ENCODE peak calls at places on chromosomes 2 and 18, in four cellular contexts. One of them, this sample, is unnamed.
A peak's percentile ranks its signal among the peaks of the same experiment; 100 is the strongest.

GRCh38 chr2:218605438-218605837 is 2.3 kb upstream of the PLCD4 start:
- DNase-seq in kidney: no peak
- DNase-seq in nephron progenitor cell: no peak
- DNase-seq in cardiac muscle cell: peak; percentile 24
- DNase-seq in this sample: no peak

GRCh38 chr2:48532824-48533223 is 2.9 kb downstream of the STON1 start:
- DNase-seq in kidney: no peak
- DNase-seq in cardiac muscle cell: no peak
- DNase-seq in nephron progenitor cell: no peak
- DNase-seq in this sample: no peak

GRCh38 chr2:84880645-84881521 is at the start of gene TRABD2A:
- DNase-seq in nephron progenitor cell: peak; percentile 47
- DNase-seq in cardiac muscle cell: no peak
- DNase-seq in kidney: peak; percentile 80
- DNase-seq in this sample: peak; percentile 37

GRCh38 chr18:79943608-79944125 is 7.8 kb downstream of the SLC66A2 start:
- DNase-seq in kidney: peak; percentile 67
- DNase-seq in cardiac muscle cell: no peak
- DNase-seq in nephron progenitor cell: no peak
- DNase-seq in this sample: no peak

GRCh38 chr2:98524168-98524567 is 79.5 kb downstream of the INPP4A start:
- DNase-seq in cardiac muscle cell: peak; percentile 71
- DNase-seq in kidney: no peak
- DNase-seq in nephron progenitor cell: no peak
- DNase-seq in this sample: no peak

GRCh38 chr18:67520276-67521035 is 3.9 kb upstream of the DSEL start:
- DNase-seq in kidney: no peak
- DNase-seq in cardiac muscle cell: peak; percentile 93
- DNase-seq in nephron progenitor cell: no peak
- DNase-seq in this sample: no peak

GRCh38 chr2:224147174-224147573 is 108.1 kb upstream of the SERPINE2 start:
- DNase-seq in nephron progenitor cell: no peak
- DNase-seq in cardiac muscle cell: no peak
- DNase-seq in kidney: no peak
- DNase-seq in this sample: no peak

GRCh38 chr2:85579266-85579935 is 2.0 kb downstream of the VAMP8 start:
- DNase-seq in nephron progenitor cell: no peak
- DNase-seq in kidney: no peak
- DNase-seq in cardiac muscle cell: no peak
- DNase-seq in this sample: no peak

GRCh38 chr2:43764086-43764710 is 9.6 kb upstream of the DYNC2LI1 start:
- DNase-seq in kidney: no peak
- DNase-seq in cardiac muscle cell: no peak
- DNase-seq in nephron progenitor cell: no peak
- DNase-seq in this sample: no peak

GRCh38 chr2:68556384-68556783 is 87.0 kb upstream of the PROKR1 start:
- DNase-seq in nephron progenitor cell: no peak
- DNase-seq in kidney: no peak
- DNase-seq in cardiac muscle cell: no peak
- DNase-seq in this sample: no peak

GRCh38 chr18:13539050-13539449 is 187.3 kb downstream of the FAM210A start:
- DNase-seq in cardiac muscle cell: no peak
- DNase-seq in nephron progenitor cell: no peak
- DNase-seq in kidney: no peak
- DNase-seq in this sample: no peak

GRCh38 chr18:12057419-12058039 is 36.1 kb upstream of the ANKRD62 start:
- DNase-seq in nephron progenitor cell: no peak
- DNase-seq in cardiac muscle cell: no peak
- DNase-seq in kidney: no peak
- DNase-seq in this sample: no peak

GRCh38 chr2:216918088-216918680 is 58.3 kb upstream of the TNP1 start:
- DNase-seq in nephron progenitor cell: no peak
- DNase-seq in cardiac muscle cell: peak; percentile 41
- DNase-seq in kidney: no peak
- DNase-seq in this sample: no peak

GRCh38 chr2:96150007-96150406 is 4.8 kb upstream of the DUSP2 start:
- DNase-seq in cardiac muscle cell: no peak
- DNase-seq in nephron progenitor cell: no peak
- DNase-seq in kidney: no peak
- DNase-seq in this sample: no peak

GRCh38 chr2:74020717-74021406 is 36.2 kb downstream of the TET3 start:
- DNase-seq in cardiac muscle cell: no peak
- DNase-seq in nephron progenitor cell: no peak
- DNase-seq in kidney: no peak
- DNase-seq in this sample: no peak

GRCh38 chr2:95122197-95122551 is 566 bp upstream of the MRPS5 start:
- DNase-seq in cardiac muscle cell: no peak
- DNase-seq in kidney: no peak
- DNase-seq in nephron progenitor cell: no peak
- DNase-seq in this sample: no peak

GRCh38 chr2:95121150-95121494 is 486 bp downstream of the MRPS5 start:
- DNase-seq in cardiac muscle cell: peak; percentile 27
- DNase-seq in nephron progenitor cell: no peak
- DNase-seq in kidney: no peak
- DNase-seq in this sample: no peak

DNA sequence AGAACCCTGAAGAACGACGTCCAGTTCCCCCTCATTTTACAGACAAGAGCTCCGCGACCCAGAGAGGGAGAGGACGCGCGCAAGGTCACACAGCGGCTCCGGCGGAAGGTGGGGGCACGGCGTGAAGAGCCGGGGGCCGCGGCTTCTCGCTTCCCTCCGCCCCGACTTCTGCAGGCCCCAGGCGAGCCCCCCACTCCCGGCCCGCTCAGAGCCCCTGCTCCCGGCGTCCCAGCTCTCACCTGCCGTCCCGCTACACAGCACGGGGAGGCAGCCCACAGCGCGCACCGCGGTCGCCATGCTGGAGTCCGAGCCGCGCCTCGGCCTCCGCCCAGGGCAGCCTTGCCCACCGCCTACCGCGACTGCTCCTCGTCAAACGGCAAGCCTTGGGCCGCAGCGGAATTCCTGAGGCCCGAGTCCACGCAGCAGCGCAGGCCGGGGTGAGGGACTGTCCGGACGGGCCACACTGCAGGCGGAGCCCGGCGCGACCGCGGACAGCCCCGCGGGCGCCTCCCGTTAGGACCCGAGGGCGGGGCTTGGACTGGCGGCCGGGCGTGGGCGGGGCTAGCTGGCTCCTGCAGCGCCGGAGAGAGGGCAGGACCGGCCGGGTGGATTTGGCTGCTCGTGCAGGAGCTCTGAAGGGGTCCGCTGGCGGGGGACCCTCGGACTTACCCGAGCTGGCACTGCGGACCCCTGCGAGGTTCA is at the start of gene MRPS5:
- DNase-seq in kidney: peak; percentile 95
- DNase-seq in nephron progenitor cell: peak; percentile 96
- DNase-seq in cardiac muscle cell: peak; percentile 76
- DNase-seq in this sample: peak; percentile 88
- TF ChIP-seq CTCF in kidney: no peak
- TF ChIP-seq CTCF in nephron progenitor cell: no peak
- TF ChIP-seq CTCF in cardiac muscle cell: peak; percentile 4
- TF ChIP-seq CTCF in this sample: no peak

DNA sequence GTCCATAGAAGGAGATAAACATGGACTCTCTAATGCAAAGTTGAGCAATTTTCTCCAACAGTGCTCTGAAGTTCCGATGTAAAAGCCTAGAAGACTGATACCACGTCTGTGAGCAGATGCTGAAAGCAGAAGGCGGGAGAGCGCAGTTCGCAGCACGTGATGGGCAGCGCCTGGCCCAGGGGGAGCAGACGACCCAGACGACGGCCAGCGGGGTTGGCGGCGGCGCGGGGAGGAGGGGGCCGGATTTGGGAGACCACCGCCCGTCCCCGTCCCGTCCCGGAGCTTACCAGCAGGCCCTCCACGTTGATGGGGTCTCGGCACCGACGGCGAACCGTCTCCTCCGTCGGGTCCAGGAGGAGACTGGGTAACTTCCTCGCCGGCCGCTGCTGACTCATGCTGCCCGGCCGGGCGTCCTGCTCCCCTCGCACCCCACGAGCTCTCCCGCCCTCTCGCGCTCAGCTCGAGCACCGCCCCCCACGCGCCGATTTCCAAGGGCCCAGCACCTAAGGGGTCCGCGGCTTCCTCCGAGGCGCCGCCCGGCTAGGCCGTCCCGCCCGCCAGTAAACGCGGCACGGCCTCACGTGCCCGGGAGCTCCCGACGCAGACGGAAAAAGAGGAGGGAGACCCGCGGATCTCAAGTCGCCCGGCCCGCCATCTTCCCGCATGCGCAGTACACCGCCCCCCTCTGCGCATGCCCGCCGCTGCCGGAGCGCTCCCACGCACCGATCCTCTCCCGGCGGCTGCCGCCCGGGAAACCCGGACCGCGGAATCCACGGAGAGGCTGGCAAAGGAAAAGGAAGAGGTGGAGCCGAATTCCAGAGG is at the start of gene E2F6:
- DNase-seq in kidney: peak; percentile 97
- DNase-seq in nephron progenitor cell: peak; percentile 95
- DNase-seq in cardiac muscle cell: peak; percentile 96
- DNase-seq in this sample: peak; percentile 98
- TF ChIP-seq CTCF in kidney: no peak
- TF ChIP-seq CTCF in nephron progenitor cell: no peak
- TF ChIP-seq CTCF in cardiac muscle cell: no peak
- TF ChIP-seq CTCF in this sample: no peak

DNA sequence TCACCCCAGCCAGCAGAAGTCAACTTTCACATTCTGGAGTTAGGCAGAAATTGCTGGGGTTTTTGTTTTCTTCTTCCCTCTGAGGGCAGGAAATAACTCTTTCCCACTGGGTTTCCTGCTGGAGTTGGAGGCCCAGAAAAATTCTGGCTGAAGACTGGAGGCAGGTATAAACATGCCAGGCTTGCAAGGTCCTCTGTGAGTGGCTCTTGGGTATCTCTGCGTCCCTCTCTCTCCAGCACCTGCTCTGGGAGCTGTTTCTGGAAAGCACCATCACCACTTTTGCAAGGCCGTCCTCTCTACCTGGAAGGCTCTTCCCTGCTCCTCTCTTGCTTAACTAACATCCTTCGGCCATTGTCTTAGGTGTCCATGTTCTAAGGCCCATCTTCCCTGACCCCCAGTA is 91.0 kb downstream of the MCFD2 start:
- DNase-seq in kidney: no peak
- DNase-seq in nephron progenitor cell: no peak
- DNase-seq in cardiac muscle cell: no peak
- DNase-seq in this sample: no peak
- TF ChIP-seq CTCF in kidney: no peak
- TF ChIP-seq CTCF in nephron progenitor cell: no peak
- TF ChIP-seq CTCF in cardiac muscle cell: no peak
- TF ChIP-seq CTCF in this sample: no peak

DNA sequence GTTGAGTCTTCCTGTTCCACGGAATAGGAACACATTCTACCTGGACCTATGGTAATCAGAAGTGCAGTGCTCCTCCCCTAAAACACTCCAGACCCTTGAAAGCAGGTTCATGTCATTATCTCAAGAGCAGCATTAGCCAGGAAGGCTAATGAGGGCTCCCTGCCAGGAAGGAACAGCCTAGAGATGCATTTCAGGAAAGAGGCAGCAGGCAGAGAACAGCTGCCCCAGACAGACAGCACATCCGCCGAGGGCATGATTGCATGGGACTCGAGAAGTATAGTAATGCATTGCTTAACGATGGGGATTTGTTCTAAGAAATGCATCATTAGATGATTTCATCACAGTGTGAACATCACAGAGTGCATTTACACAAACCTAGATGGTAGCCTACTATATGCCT is 171.5 kb downstream of the ALK start:
- DNase-seq in kidney: no peak
- DNase-seq in cardiac muscle cell: no peak
- DNase-seq in nephron progenitor cell: no peak
- DNase-seq in this sample: no peak
- TF ChIP-seq CTCF in kidney: no peak
- TF ChIP-seq CTCF in cardiac muscle cell: no peak
- TF ChIP-seq CTCF in nephron progenitor cell: no peak
- TF ChIP-seq CTCF in this sample: no peak

GRCh38 chr18:62716679-62717058 is 1.3 kb downstream of the PHLPP1 start:
- DNase-seq in kidney: peak; percentile 89
- DNase-seq in nephron progenitor cell: peak; percentile 69
- DNase-seq in cardiac muscle cell: peak; percentile 29
- DNase-seq in this sample: peak; percentile 69
- TF ChIP-seq CTCF in kidney: no peak
- TF ChIP-seq CTCF in nephron progenitor cell: no peak
- TF ChIP-seq CTCF in cardiac muscle cell: peak; percentile 8
- TF ChIP-seq CTCF in this sample: no peak

GRCh38 chr2:149645391-149645790 is 57.8 kb upstream of the MMADHC start:
- DNase-seq in nephron progenitor cell: no peak
- DNase-seq in cardiac muscle cell: peak; percentile 42
- DNase-seq in kidney: no peak
- DNase-seq in this sample: no peak
- TF ChIP-seq CTCF in nephron progenitor cell: no peak
- TF ChIP-seq CTCF in cardiac muscle cell: peak; percentile 43
- TF ChIP-seq CTCF in kidney: no peak
- TF ChIP-seq CTCF in this sample: no peak

GRCh38 chr2:155250800-155251199 is 552.3 kb downstream of the KCNJ3 start:
- DNase-seq in nephron progenitor cell: no peak
- DNase-seq in cardiac muscle cell: no peak
- DNase-seq in kidney: no peak
- DNase-seq in this sample: no peak
- TF ChIP-seq CTCF in nephron progenitor cell: peak; percentile 30
- TF ChIP-seq CTCF in cardiac muscle cell: no peak
- TF ChIP-seq CTCF in kidney: peak; percentile 3
- TF ChIP-seq CTCF in this sample: no peak

This sample was measured in endothelial cell.